ENCODE peak calls at places on chromosome 3, in five cellular contexts. W is cardiac muscle cell, Q is GM23338, H is mammary epithelial cell, U is brain microvascular endothelial cell. L is an unnamed sample.

GRCh38 chr3:165206454-165207266 is 10.5 kb upstream of the SLITRK3 start:
- DNase-seq in U (peak; percentile 74), Q (peak; percentile 89), W (peak; percentile 86), H (peak; percentile 60), L (peak; percentile 73)

GRCh38 chr3:136576279-136577009 is 175.7 kb downstream of the STAG1 start:
- DNase-seq in W (no peak), U (no peak), Q (no peak), H (no peak), L (no peak)

GRCh38 chr3:94522488-94522887 is 459.6 kb downstream of the NSUN3 start:
- DNase-seq in W (no peak), U (no peak), Q (peak; percentile 50), H (no peak), L (no peak)

GRCh38 chr3:45966371-45966780 is 23.1 kb downstream of the CXCR6 start:
- DNase-seq in H (no peak), W (no peak), Q (peak; percentile 7), U (no peak), L (no peak)

GRCh38 chr3:143332046-143332445 is 212.5 kb downstream of the CHST2 start:
- DNase-seq in H (no peak), U (no peak), W (no peak), Q (no peak), L (no peak)

GRCh38 chr3:66642484-66642883 is 141.7 kb upstream of the LRIG1 start:
- DNase-seq in Q (no peak), U (no peak), W (no peak), H (no peak), L (no peak)

GRCh38 chr3:134373278-134373941 is 837 bp downstream of the AMOTL2 start:
- DNase-seq in W (peak; percentile 95), U (peak; percentile 87), H (peak; percentile 80), Q (peak; percentile 99), L (peak; percentile 81)

GRCh38 chr3:3772920-3773319 is 26.3 kb upstream of the LRRN1 start:
- DNase-seq in U (no peak), H (no peak), W (no peak), Q (no peak), L (no peak)

GRCh38 chr3:22236490-22237271 is 485.7 kb upstream of the ZNF385D start:
- DNase-seq in W (peak; percentile 7), Q (no peak), H (peak; percentile 16), U (no peak), L (no peak)

GRCh38 chr3:150068440-150069157 is 97.9 kb upstream of the PFN2 start:
- DNase-seq in W (no peak), U (no peak), H (no peak), Q (no peak), L (no peak)

GRCh38 chr3:16743276-16743675 is 138.1 kb upstream of the DAZL start:
- DNase-seq in Q (no peak), H (peak; percentile 26), W (peak; percentile 61), U (no peak), L (no peak)

GRCh38 chr3:29515451-29515850 is 234.6 kb downstream of the RBMS3 start:
- DNase-seq in Q (peak; percentile 36), H (peak; percentile 75), U (peak; percentile 43), W (no peak), L (no peak)

GRCh38 chr3:177776656-177777055 is 579.4 kb upstream of the TBL1XR1 start:
- DNase-seq in W (peak; percentile 95), Q (peak; percentile 8), U (peak; percentile 87), H (peak; percentile 98), L (no peak)

GRCh38 chr3:182710557-182711157 is 82.6 kb upstream of the ATP11B start:
- DNase-seq in Q (peak; percentile 62), H (peak; percentile 11), U (no peak), W (peak; percentile 41), L (no peak)

GRCh38 chr3:27533718-27534578 is 49.8 kb upstream of the SLC4A7 start:
- DNase-seq in U (peak; percentile 97), H (peak; percentile 100), W (peak; percentile 94), Q (peak; percentile 96), L (no peak)

GRCh38 chr3:10419637-10420232 is 85.7 kb downstream of the ATP2B2 start:
- DNase-seq in H (no peak), W (no peak), U (no peak), Q (no peak), L (no peak)

GRCh38 chr3:125240496-125240895 is 27.9 kb upstream of the SLC12A8 start:
- DNase-seq in H (no peak), Q (no peak), W (peak; percentile 41), U (peak; percentile 23), L (no peak)

GRCh38 chr3:39154323-39155021 is 1.1 kb upstream of the CSRNP1 start:
- DNase-seq in Q (peak; percentile 97), H (no peak), W (no peak), U (no peak), L (peak; percentile 49)

GRCh38 chr3:129892486-129892856 is 1.0 kb downstream of the TMCC1 start:
- DNase-seq in Q (no peak), H (no peak), U (no peak), W (no peak), L (no peak)

GRCh38 chr3:122322095-122323075 is 2.7 kb upstream of the CSTA start:
- DNase-seq in Q (no peak), W (no peak), U (no peak), H (no peak), L (no peak)

GRCh38 chr3:123440181-123440580 is 8.7 kb downstream of the ADCY5 start:
- DNase-seq in H (no peak), U (no peak), W (no peak), Q (no peak), L (no peak)

GRCh38 chr3:69330891-69331400 is 54.9 kb downstream of the FRMD4B start:
- DNase-seq in H (no peak), Q (no peak), U (no peak), W (peak; percentile 61), L (no peak)

GRCh38 chr3:12931273-12931905 is 90.0 kb upstream of the RPL32 start:
- DNase-seq in H (no peak), U (no peak), W (no peak), Q (peak; percentile 14), L (no peak)

GRCh38 chr3:78801923-78802587 is 965.7 kb downstream of the ROBO1 start:
- DNase-seq in U (no peak), H (peak; percentile 36), W (no peak), Q (no peak), L (no peak)

GRCh38 chr3:43423142-43423541 is 136.8 kb downstream of the SNRK start:
- DNase-seq in U (peak; percentile 23), H (no peak), W (peak; percentile 13), Q (no peak), L (no peak)

GRCh38 chr3:89570465-89570864 is 463.0 kb downstream of the EPHA3 start:
- DNase-seq in U (no peak), H (no peak), Q (no peak), W (no peak), L (no peak)

GRCh38 chr3:72244396-72244795 is 459.4 kb upstream of the PROK2 start:
- DNase-seq in U (no peak), Q (no peak), W (no peak), H (no peak), L (no peak)

GRCh38 chr3:156477306-156477705 is 77.6 kb downstream of the SSR3 start:
- DNase-seq in Q (peak; percentile 38), W (peak; percentile 33), U (no peak), H (no peak), L (no peak)

GRCh38 chr3:81549831-81550230 is 211.6 kb downstream of the GBE1 start:
- DNase-seq in U (no peak), W (no peak), Q (no peak), H (no peak), L (no peak)

GRCh38 chr3:169575381-169575780 is 88.1 kb downstream of the MECOM start:
- DNase-seq in U (peak; percentile 34), Q (no peak), H (peak; percentile 81), W (peak; percentile 48), L (no peak)

GRCh38 chr3:72629191-72629611 is 219.0 kb downstream of the SHQ1 start:
- DNase-seq in H (peak; percentile 72), W (peak; percentile 13), Q (no peak), U (no peak), L (no peak)

GRCh38 chr3:195582947-195583346 is 793 bp downstream of the APOD start:
- DNase-seq in Q (peak; percentile 75), W (no peak), U (no peak), H (no peak), L (no peak)
- TF ChIP-seq CTCF in Q (peak; percentile 34), W (no peak), U (peak; percentile 2), H (no peak), L (no peak)

DNA sequence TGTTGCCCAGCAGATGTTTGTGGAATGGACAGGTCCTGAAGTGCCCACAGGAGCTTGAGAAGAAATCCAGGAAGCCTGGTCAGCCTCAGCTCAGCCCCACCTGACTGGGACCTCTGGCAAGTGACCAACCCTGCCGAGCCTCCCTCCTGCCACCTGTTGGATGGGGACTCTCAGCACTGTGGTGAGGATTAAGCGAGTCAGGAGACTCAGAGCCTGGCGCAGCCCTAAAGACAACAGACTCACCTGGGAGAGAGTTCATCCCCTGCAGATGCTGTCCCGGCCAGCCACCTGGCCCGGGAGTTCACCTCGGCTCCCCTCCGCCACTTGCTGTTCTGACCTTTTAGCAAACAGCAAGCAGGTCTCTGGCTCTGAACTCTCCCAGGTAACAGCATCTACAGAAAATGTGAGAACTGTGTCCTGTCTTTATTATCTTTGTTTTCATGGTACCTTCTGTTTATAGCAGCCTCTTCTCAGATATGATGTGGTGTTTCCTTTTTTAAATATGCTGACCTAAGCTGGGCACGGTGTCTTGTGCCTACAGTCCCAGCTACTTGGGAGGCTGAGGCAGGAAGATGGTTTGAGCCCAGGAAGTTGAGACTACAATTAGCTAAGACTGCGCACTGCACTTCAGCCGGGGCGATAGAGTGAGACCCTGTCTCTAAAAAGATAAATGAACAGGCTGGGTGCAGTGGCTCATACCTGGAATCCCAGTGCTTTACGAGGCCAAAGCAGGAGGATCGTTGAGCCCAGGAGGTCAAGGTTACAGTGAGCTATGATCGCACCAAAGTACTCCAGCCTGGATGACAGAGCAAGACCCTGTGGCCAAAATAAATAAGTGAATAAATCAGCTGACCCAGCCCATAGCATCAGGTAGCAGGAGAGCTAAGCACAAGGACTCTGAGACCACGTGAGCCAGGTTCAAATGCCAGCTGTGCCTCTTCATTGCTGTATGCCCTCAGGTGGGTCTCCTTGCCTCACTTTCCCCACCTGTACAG is 32.4 kb upstream of the SLC6A6 start:
- DNase-seq in Q (peak; percentile 79), U (no peak), H (peak; percentile 44), W (no peak), L (no peak)
- TF ChIP-seq CTCF in Q (peak; percentile 43), U (peak; percentile 2), H (peak; percentile 46), W (no peak), L (no peak)

GRCh38 chr3:105367063-105367405 is 325 bp downstream of the ALCAM start:
- DNase-seq in U (no peak), W (no peak), Q (peak; percentile 23), H (no peak), L (peak; percentile 39)
- TF ChIP-seq CTCF in U (no peak), W (no peak), Q (no peak), H (no peak), L (no peak)

DNA sequence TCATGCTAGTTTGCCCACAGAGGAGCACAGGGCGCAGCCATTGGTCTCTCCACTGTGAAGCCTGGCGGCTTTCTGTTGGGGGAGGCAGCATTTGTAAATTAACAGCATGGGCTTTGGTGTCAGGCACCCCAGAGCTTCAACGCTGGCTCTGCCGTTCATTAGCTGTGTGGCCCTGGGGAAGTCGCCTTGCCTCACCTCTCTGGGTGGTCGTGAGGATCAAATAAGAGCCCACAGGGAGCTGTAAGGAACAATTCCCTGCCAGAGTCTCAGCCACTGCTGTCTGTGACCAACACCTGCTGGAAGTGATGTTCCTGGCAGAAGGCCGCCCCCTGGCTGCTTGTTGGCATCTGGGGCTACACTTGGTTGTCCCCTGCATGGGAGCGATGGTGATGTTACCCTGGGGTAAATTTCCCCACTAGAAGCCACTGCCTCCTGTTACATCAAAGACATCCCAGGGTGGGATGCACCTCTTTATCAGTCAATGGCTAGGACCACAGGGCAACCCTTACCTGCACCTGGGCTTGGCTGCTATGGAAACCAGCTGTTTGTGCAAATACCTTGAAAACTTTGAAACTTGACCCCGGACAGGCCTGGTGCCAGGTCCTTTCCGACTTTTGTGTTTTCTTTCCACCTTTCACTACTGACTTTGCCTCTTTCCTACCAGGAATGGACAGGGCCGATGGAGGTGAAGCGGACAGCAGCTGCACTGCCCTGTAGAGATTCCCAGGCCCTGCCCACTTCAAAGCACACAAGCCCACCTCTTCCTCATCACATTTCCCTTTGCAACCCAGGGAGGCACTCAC is 36.9 kb downstream of the DNASE1L3 start:
- DNase-seq in W (peak; percentile 24), U (no peak), H (no peak), Q (peak; percentile 77), L (peak; percentile 52)
- TF ChIP-seq CTCF in W (peak; percentile 23), U (peak; percentile 48), H (peak; percentile 42), Q (peak; percentile 53), L (no peak)

L was measured in nephron progenitor cell.